ENCODE peak calls at places on chromosomes 11 and 22, in seven cellular contexts. One of them, this sample, is unnamed.

GRCh38 chr11:2830030-2830812 is 55.4 kb downstream of the CDKN1C start:
- DNase-seq in effector memory CD4-positive, alpha-beta T cell: no peak
- DNase-seq in lower lobe of right lung: peak; percentile 30
- DNase-seq in aorta: peak; percentile 21
- DNase-seq in neural progenitor cell: no peak
- DNase-seq in ovary: peak; percentile 14
- DNase-seq in CD4-positive, CD25-positive, alpha-beta regulatory T cell: no peak
- DNase-seq in this sample: peak; percentile 55

GRCh38 chr11:86551286-86551685 is 121.1 kb downstream of the ME3 start:
- DNase-seq in effector memory CD4-positive, alpha-beta T cell: no peak
- DNase-seq in lower lobe of right lung: no peak
- DNase-seq in aorta: no peak
- DNase-seq in neural progenitor cell: no peak
- DNase-seq in ovary: no peak
- DNase-seq in CD4-positive, CD25-positive, alpha-beta regulatory T cell: no peak
- DNase-seq in this sample: no peak

GRCh38 chr22:30535182-30535581 is 11.4 kb downstream of the SEC14L6 start:
- DNase-seq in effector memory CD4-positive, alpha-beta T cell: no peak
- DNase-seq in lower lobe of right lung: no peak
- DNase-seq in aorta: no peak
- DNase-seq in neural progenitor cell: no peak
- DNase-seq in ovary: no peak
- DNase-seq in CD4-positive, CD25-positive, alpha-beta regulatory T cell: no peak
- DNase-seq in this sample: no peak

GRCh38 chr11:83161610-83162199 is 4.8 kb downstream of the PCF11 start:
- DNase-seq in effector memory CD4-positive, alpha-beta T cell: no peak
- DNase-seq in lower lobe of right lung: no peak
- DNase-seq in aorta: no peak
- DNase-seq in neural progenitor cell: no peak
- DNase-seq in ovary: no peak
- DNase-seq in CD4-positive, CD25-positive, alpha-beta regulatory T cell: no peak
- DNase-seq in this sample: no peak

GRCh38 chr11:109155291-109155690 is 266.7 kb upstream of the C11orf87 start:
- DNase-seq in effector memory CD4-positive, alpha-beta T cell: no peak
- DNase-seq in lower lobe of right lung: no peak
- DNase-seq in aorta: no peak
- DNase-seq in neural progenitor cell: no peak
- DNase-seq in ovary: no peak
- DNase-seq in CD4-positive, CD25-positive, alpha-beta regulatory T cell: no peak
- DNase-seq in this sample: no peak

GRCh38 chr11:107957109-107957588 is 28.9 kb downstream of the RAB39A start:
- DNase-seq in effector memory CD4-positive, alpha-beta T cell: no peak
- DNase-seq in lower lobe of right lung: no peak
- DNase-seq in aorta: peak; percentile 49
- DNase-seq in neural progenitor cell: no peak
- DNase-seq in ovary: no peak
- DNase-seq in CD4-positive, CD25-positive, alpha-beta regulatory T cell: no peak
- DNase-seq in this sample: no peak

GRCh38 chr11:69642549-69642912 is 1.6 kb downstream of the CCND1 start:
- DNase-seq in effector memory CD4-positive, alpha-beta T cell: peak; percentile 11
- DNase-seq in lower lobe of right lung: no peak
- DNase-seq in aorta: no peak
- DNase-seq in neural progenitor cell: peak; percentile 60
- DNase-seq in ovary: no peak
- DNase-seq in CD4-positive, CD25-positive, alpha-beta regulatory T cell: no peak
- DNase-seq in this sample: no peak

GRCh38 chr22:26474687-26475086 is 8.9 kb downstream of the HPS4 start:
- DNase-seq in effector memory CD4-positive, alpha-beta T cell: no peak
- DNase-seq in lower lobe of right lung: no peak
- DNase-seq in aorta: no peak
- DNase-seq in neural progenitor cell: no peak
- DNase-seq in ovary: no peak
- DNase-seq in CD4-positive, CD25-positive, alpha-beta regulatory T cell: no peak
- DNase-seq in this sample: no peak

GRCh38 chr11:57668467-57668890 is 565 bp downstream of the ZDHHC5 start:
- DNase-seq in effector memory CD4-positive, alpha-beta T cell: peak; percentile 29
- DNase-seq in lower lobe of right lung: peak; percentile 63
- DNase-seq in aorta: peak; percentile 63
- DNase-seq in neural progenitor cell: no peak
- DNase-seq in ovary: no peak
- DNase-seq in CD4-positive, CD25-positive, alpha-beta regulatory T cell: no peak
- DNase-seq in this sample: no peak

GRCh38 chr11:71279916-71280645 is 27.7 kb upstream of the SHANK2 start:
- DNase-seq in effector memory CD4-positive, alpha-beta T cell: no peak
- DNase-seq in lower lobe of right lung: no peak
- DNase-seq in aorta: no peak
- DNase-seq in neural progenitor cell: no peak
- DNase-seq in ovary: no peak
- DNase-seq in CD4-positive, CD25-positive, alpha-beta regulatory T cell: no peak
- DNase-seq in this sample: no peak

GRCh38 chr11:23674866-23675265 is 814.6 kb upstream of the CCDC179 start:
- DNase-seq in effector memory CD4-positive, alpha-beta T cell: no peak
- DNase-seq in lower lobe of right lung: no peak
- DNase-seq in aorta: no peak
- DNase-seq in neural progenitor cell: no peak
- DNase-seq in ovary: no peak
- DNase-seq in CD4-positive, CD25-positive, alpha-beta regulatory T cell: no peak
- DNase-seq in this sample: no peak

GRCh38 chr11:79119491-79120284 is 321.1 kb downstream of the TENM4 start:
- DNase-seq in effector memory CD4-positive, alpha-beta T cell: no peak
- DNase-seq in lower lobe of right lung: no peak
- DNase-seq in aorta: no peak
- DNase-seq in neural progenitor cell: peak; percentile 81
- DNase-seq in ovary: no peak
- DNase-seq in CD4-positive, CD25-positive, alpha-beta regulatory T cell: no peak
- DNase-seq in this sample: no peak

GRCh38 chr22:46916886-46917625 is 154.6 kb downstream of the TBC1D22A start:
- DNase-seq in effector memory CD4-positive, alpha-beta T cell: no peak
- DNase-seq in lower lobe of right lung: no peak
- DNase-seq in aorta: no peak
- DNase-seq in neural progenitor cell: no peak
- DNase-seq in ovary: no peak
- DNase-seq in CD4-positive, CD25-positive, alpha-beta regulatory T cell: no peak
- DNase-seq in this sample: no peak

GRCh38 chr22:39997939-39998726 is 3.4 kb downstream of the FAM83F start:
- DNase-seq in effector memory CD4-positive, alpha-beta T cell: no peak
- DNase-seq in lower lobe of right lung: no peak
- DNase-seq in aorta: no peak
- DNase-seq in neural progenitor cell: peak; percentile 70
- DNase-seq in ovary: no peak
- DNase-seq in CD4-positive, CD25-positive, alpha-beta regulatory T cell: no peak
- DNase-seq in this sample: no peak

GRCh38 chr22:47299879-47300697 is 537.6 kb downstream of the TBC1D22A start:
- DNase-seq in effector memory CD4-positive, alpha-beta T cell: no peak
- DNase-seq in lower lobe of right lung: no peak
- DNase-seq in aorta: no peak
- DNase-seq in neural progenitor cell: no peak
- DNase-seq in ovary: no peak
- DNase-seq in CD4-positive, CD25-positive, alpha-beta regulatory T cell: no peak
- DNase-seq in this sample: no peak

GRCh38 chr22:19871845-19872778 is 17.4 kb upstream of the GNB1L start:
- DNase-seq in effector memory CD4-positive, alpha-beta T cell: no peak
- DNase-seq in lower lobe of right lung: peak; percentile 41
- DNase-seq in aorta: peak; percentile 43
- DNase-seq in neural progenitor cell: no peak
- DNase-seq in ovary: peak; percentile 18
- DNase-seq in CD4-positive, CD25-positive, alpha-beta regulatory T cell: no peak
- DNase-seq in this sample: no peak

DNA sequence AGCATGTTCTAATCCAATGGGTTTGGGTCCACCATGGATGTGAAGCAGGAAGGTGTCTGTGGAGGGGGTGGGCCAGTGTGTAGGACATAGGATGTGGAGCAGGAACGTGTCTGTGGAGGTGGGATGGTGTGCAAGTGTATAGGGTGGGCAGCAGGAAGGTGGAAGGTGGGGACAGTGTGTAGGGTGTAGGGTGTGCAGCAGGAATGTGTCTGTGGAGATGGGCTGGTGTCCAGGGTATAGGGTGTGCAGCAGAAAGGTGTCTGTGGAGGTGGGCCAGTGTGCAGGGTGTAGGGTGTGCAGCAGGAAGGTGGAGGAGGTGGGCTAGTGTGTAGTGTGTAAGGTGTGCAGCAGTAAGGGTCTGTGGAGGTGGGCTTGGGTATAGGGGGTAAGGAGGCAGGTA is 1068.0 kb downstream of the NTM start:
- DNase-seq in effector memory CD4-positive, alpha-beta T cell: no peak
- DNase-seq in lower lobe of right lung: no peak
- DNase-seq in aorta: no peak
- DNase-seq in neural progenitor cell: no peak
- DNase-seq in ovary: no peak
- DNase-seq in CD4-positive, CD25-positive, alpha-beta regulatory T cell: no peak
- DNase-seq in this sample: no peak
- H3K9me3 ChIP-seq in effector memory CD4-positive, alpha-beta T cell: no peaks in the 10 kb centered on the region
- H3K9me3 ChIP-seq in lower lobe of right lung: no peaks in the 10 kb centered on the region
- H3K9me3 ChIP-seq in aorta: peaks cover 5% of the 10 kb centered on the region
- H3K9me3 ChIP-seq in neural progenitor cell: no peaks in the 10 kb centered on the region
- H3K9me3 ChIP-seq in ovary: no peaks in the 10 kb centered on the region
- H3K9me3 ChIP-seq in CD4-positive, CD25-positive, alpha-beta regulatory T cell: no peaks in the 10 kb centered on the region
- H3K9me3 ChIP-seq in this sample: no peaks in the 10 kb centered on the region

GRCh38 chr11:123180574-123180973 is 14.5 kb downstream of the CLMP start:
- DNase-seq in effector memory CD4-positive, alpha-beta T cell: no peak
- DNase-seq in lower lobe of right lung: no peak
- DNase-seq in aorta: no peak
- DNase-seq in neural progenitor cell: no peak
- DNase-seq in ovary: no peak
- DNase-seq in CD4-positive, CD25-positive, alpha-beta regulatory T cell: no peak
- DNase-seq in this sample: no peak

GRCh38 chr11:123182101-123182500 is 12.9 kb downstream of the CLMP start:
- DNase-seq in effector memory CD4-positive, alpha-beta T cell: no peak
- DNase-seq in lower lobe of right lung: no peak
- DNase-seq in aorta: no peak
- DNase-seq in neural progenitor cell: no peak
- DNase-seq in ovary: no peak
- DNase-seq in CD4-positive, CD25-positive, alpha-beta regulatory T cell: no peak
- DNase-seq in this sample: no peak

GRCh38 chr11:123180166-123180565 is 14.9 kb downstream of the CLMP start:
- DNase-seq in effector memory CD4-positive, alpha-beta T cell: no peak
- DNase-seq in lower lobe of right lung: no peak
- DNase-seq in aorta: no peak
- DNase-seq in neural progenitor cell: no peak
- DNase-seq in ovary: no peak
- DNase-seq in CD4-positive, CD25-positive, alpha-beta regulatory T cell: no peak
- DNase-seq in this sample: no peak

GRCh38 chr11:123179571-123179970 is 15.5 kb downstream of the CLMP start:
- DNase-seq in effector memory CD4-positive, alpha-beta T cell: no peak
- DNase-seq in lower lobe of right lung: no peak
- DNase-seq in aorta: no peak
- DNase-seq in neural progenitor cell: no peak
- DNase-seq in ovary: peak; percentile 39
- DNase-seq in CD4-positive, CD25-positive, alpha-beta regulatory T cell: no peak
- DNase-seq in this sample: no peak

GRCh38 chr11:123181075-123181474 is 14.0 kb downstream of the CLMP start:
- DNase-seq in effector memory CD4-positive, alpha-beta T cell: no peak
- DNase-seq in lower lobe of right lung: no peak
- DNase-seq in aorta: no peak
- DNase-seq in neural progenitor cell: no peak
- DNase-seq in ovary: no peak
- DNase-seq in CD4-positive, CD25-positive, alpha-beta regulatory T cell: no peak
- DNase-seq in this sample: no peak
- H3K4me1 ChIP-seq in effector memory CD4-positive, alpha-beta T cell: no peaks in the 10 kb centered on the region
- H3K4me1 ChIP-seq in lower lobe of right lung: no peaks in the 10 kb centered on the region
- H3K4me1 ChIP-seq in aorta: peaks cover 10% of the 10 kb centered on the region
- H3K4me1 ChIP-seq in neural progenitor cell: peaks cover 11% of the 10 kb centered on the region
- H3K4me1 ChIP-seq in ovary: peaks cover 12% of the 10 kb centered on the region
- H3K4me1 ChIP-seq in CD4-positive, CD25-positive, alpha-beta regulatory T cell: no peaks in the 10 kb centered on the region
- H3K4me1 ChIP-seq in this sample: no peaks in the 10 kb centered on the region

GRCh38 chr22:16972311-16972710 is 35.7 kb downstream of the GAB4 start:
- DNase-seq in effector memory CD4-positive, alpha-beta T cell: no peak
- DNase-seq in lower lobe of right lung: no peak
- DNase-seq in aorta: no peak
- DNase-seq in neural progenitor cell: no peak
- DNase-seq in ovary: no peak
- DNase-seq in CD4-positive, CD25-positive, alpha-beta regulatory T cell: no peak
- DNase-seq in this sample: no peak
- H3K9me3 ChIP-seq in effector memory CD4-positive, alpha-beta T cell: no peaks in the 10 kb centered on the region
- H3K9me3 ChIP-seq in lower lobe of right lung: no peaks in the 10 kb centered on the region
- H3K9me3 ChIP-seq in aorta: no peaks in the 10 kb centered on the region
- H3K9me3 ChIP-seq in neural progenitor cell: no peaks in the 10 kb centered on the region
- H3K9me3 ChIP-seq in ovary: no peaks in the 10 kb centered on the region
- H3K9me3 ChIP-seq in CD4-positive, CD25-positive, alpha-beta regulatory T cell: no peaks in the 10 kb centered on the region
- H3K9me3 ChIP-seq in this sample: no peaks in the 10 kb centered on the region

GRCh38 chr22:45584121-45584570 is 81.5 kb downstream of the FBLN1 start:
- DNase-seq in effector memory CD4-positive, alpha-beta T cell: no peak
- DNase-seq in lower lobe of right lung: peak; percentile 36
- DNase-seq in aorta: peak; percentile 40
- DNase-seq in neural progenitor cell: no peak
- DNase-seq in ovary: no peak
- DNase-seq in CD4-positive, CD25-positive, alpha-beta regulatory T cell: no peak
- DNase-seq in this sample: peak; percentile 8
- H3K4me1 ChIP-seq in effector memory CD4-positive, alpha-beta T cell: no peaks in the 10 kb centered on the region
- H3K4me1 ChIP-seq in lower lobe of right lung: peaks cover 24% of the 10 kb centered on the region
- H3K4me1 ChIP-seq in aorta: no peaks in the 10 kb centered on the region
- H3K4me1 ChIP-seq in neural progenitor cell: peaks cover 7% of the 10 kb centered on the region
- H3K4me1 ChIP-seq in ovary: no peaks in the 10 kb centered on the region
- H3K4me1 ChIP-seq in CD4-positive, CD25-positive, alpha-beta regulatory T cell: no peaks in the 10 kb centered on the region
- H3K4me1 ChIP-seq in this sample: no peaks in the 10 kb centered on the region

GRCh38 chr11:73651252-73651651 is 4.9 kb downstream of the PLEKHB1 start:
- DNase-seq in effector memory CD4-positive, alpha-beta T cell: no peak
- DNase-seq in lower lobe of right lung: no peak
- DNase-seq in aorta: no peak
- DNase-seq in neural progenitor cell: no peak
- DNase-seq in ovary: no peak
- DNase-seq in CD4-positive, CD25-positive, alpha-beta regulatory T cell: no peak
- DNase-seq in this sample: no peak
- H3K9me3 ChIP-seq in effector memory CD4-positive, alpha-beta T cell: no peaks in the 10 kb centered on the region
- H3K9me3 ChIP-seq in lower lobe of right lung: no peaks in the 10 kb centered on the region
- H3K9me3 ChIP-seq in aorta: no peaks in the 10 kb centered on the region
- H3K9me3 ChIP-seq in neural progenitor cell: no peaks in the 10 kb centered on the region
- H3K9me3 ChIP-seq in ovary: no peaks in the 10 kb centered on the region
- H3K9me3 ChIP-seq in CD4-positive, CD25-positive, alpha-beta regulatory T cell: no peaks in the 10 kb centered on the region
- H3K9me3 ChIP-seq in this sample: no peaks in the 10 kb centered on the region

GRCh38 chr11:26946209-26946828 is 47.6 kb upstream of the FIBIN start:
- DNase-seq in effector memory CD4-positive, alpha-beta T cell: no peak
- DNase-seq in lower lobe of right lung: no peak
- DNase-seq in aorta: no peak
- DNase-seq in neural progenitor cell: no peak
- DNase-seq in ovary: no peak
- DNase-seq in CD4-positive, CD25-positive, alpha-beta regulatory T cell: no peak
- DNase-seq in this sample: no peak
- H3K4me1 ChIP-seq in effector memory CD4-positive, alpha-beta T cell: no peaks in the 10 kb centered on the region
- H3K4me1 ChIP-seq in lower lobe of right lung: peaks cover 18% of the 10 kb centered on the region
- H3K4me1 ChIP-seq in aorta: peaks cover 16% of the 10 kb centered on the region
- H3K4me1 ChIP-seq in neural progenitor cell: peaks cover 7% of the 10 kb centered on the region
- H3K4me1 ChIP-seq in ovary: no peaks in the 10 kb centered on the region
- H3K4me1 ChIP-seq in CD4-positive, CD25-positive, alpha-beta regulatory T cell: no peaks in the 10 kb centered on the region
- H3K4me1 ChIP-seq in this sample: no peaks in the 10 kb centered on the region

DNA sequence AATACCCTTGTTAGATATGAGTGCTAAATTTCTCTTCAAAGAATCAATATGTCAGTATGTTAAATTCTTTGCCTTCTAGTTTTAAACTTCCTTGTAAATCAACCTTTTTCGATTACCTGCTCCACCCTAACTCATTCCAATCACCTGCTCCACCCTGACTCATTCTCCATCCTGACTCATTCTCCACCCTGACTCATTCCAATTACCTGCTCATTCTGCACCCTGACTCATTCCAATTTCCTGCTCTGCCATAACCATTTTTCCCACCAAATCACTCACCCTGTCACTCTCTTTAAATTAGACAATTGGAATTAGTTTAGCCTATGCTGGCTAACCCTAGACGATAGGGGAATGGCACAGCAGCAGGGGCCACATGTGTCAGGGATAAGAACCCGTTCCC is 519.5 kb upstream of the LRRC4C start:
- DNase-seq in effector memory CD4-positive, alpha-beta T cell: no peak
- DNase-seq in lower lobe of right lung: no peak
- DNase-seq in aorta: no peak
- DNase-seq in neural progenitor cell: no peak
- DNase-seq in ovary: no peak
- DNase-seq in CD4-positive, CD25-positive, alpha-beta regulatory T cell: no peak
- DNase-seq in this sample: no peak
- H3K9me3 ChIP-seq in effector memory CD4-positive, alpha-beta T cell: no peaks in the 10 kb centered on the region
- H3K9me3 ChIP-seq in lower lobe of right lung: no peaks in the 10 kb centered on the region
- H3K9me3 ChIP-seq in aorta: no peaks in the 10 kb centered on the region
- H3K9me3 ChIP-seq in neural progenitor cell: no peaks in the 10 kb centered on the region
- H3K9me3 ChIP-seq in ovary: no peaks in the 10 kb centered on the region
- H3K9me3 ChIP-seq in CD4-positive, CD25-positive, alpha-beta regulatory T cell: no peaks in the 10 kb centered on the region
- H3K9me3 ChIP-seq in this sample: no peaks in the 10 kb centered on the region